ENCODE peak calls at places on chromosome 1, in nine cellular contexts. One of them, this sample, is unnamed.

GRCh38 chr1:93177991-93178390 is 2.2 kb downstream of the TMED5 start:
- DNase-seq in GM23338: no peak
- DNase-seq in HL-60: no peak
- DNase-seq in SK-N-MC: no peak
- DNase-seq in GM12892: no peak
- DNase-seq in transverse colon: no peak
- DNase-seq in stomach: no peak
- DNase-seq in vagina: no peak
- DNase-seq in breast epithelium: no peak
- DNase-seq in this sample: no peak

GRCh38 chr1:180230416-180230790 is 339 bp downstream of the LHX4 start:
- DNase-seq in vagina: no peak
- DNase-seq in stomach: no peak
- DNase-seq in SK-N-MC: no peak
- DNase-seq in breast epithelium: no peak
- DNase-seq in GM12892: no peak
- DNase-seq in HL-60: no peak
- DNase-seq in GM23338: peak
- DNase-seq in transverse colon: no peak
- DNase-seq in this sample: no peak

GRCh38 chr1:8307628-8308027 is 10.3 kb upstream of the SLC45A1 start:
- DNase-seq in HL-60: no peak
- DNase-seq in stomach: no peak
- DNase-seq in vagina: no peak
- DNase-seq in GM12892: no peak
- DNase-seq in breast epithelium: no peak
- DNase-seq in transverse colon: no peak
- DNase-seq in SK-N-MC: no peak
- DNase-seq in GM23338: no peak
- DNase-seq in this sample: no peak

GRCh38 chr1:84722794-84723193 is 32.5 kb upstream of the SSX2IP start:
- DNase-seq in transverse colon: no peak
- DNase-seq in vagina: no peak
- DNase-seq in SK-N-MC: no peak
- DNase-seq in GM12892: no peak
- DNase-seq in GM23338: no peak
- DNase-seq in breast epithelium: no peak
- DNase-seq in stomach: no peak
- DNase-seq in HL-60: no peak
- DNase-seq in this sample: no peak

GRCh38 chr1:164587617-164588367 is 28.8 kb downstream of the PBX1 start:
- DNase-seq in GM23338: no peak
- DNase-seq in vagina: no peak
- DNase-seq in stomach: no peak
- DNase-seq in HL-60: no peak
- DNase-seq in breast epithelium: no peak
- DNase-seq in SK-N-MC: no peak
- DNase-seq in GM12892: no peak
- DNase-seq in transverse colon: no peak
- DNase-seq in this sample: no peak

GRCh38 chr1:44714532-44714931 is 16.4 kb downstream of the RNU5D-1 start:
- DNase-seq in vagina: no peak
- DNase-seq in transverse colon: no peak
- DNase-seq in stomach: no peak
- DNase-seq in HL-60: no peak
- DNase-seq in breast epithelium: no peak
- DNase-seq in SK-N-MC: no peak
- DNase-seq in GM23338: no peak
- DNase-seq in GM12892: no peak
- DNase-seq in this sample: no peak

GRCh38 chr1:170853302-170853701 is 82.0 kb upstream of the MROH9 start:
- DNase-seq in GM12892: no peak
- DNase-seq in HL-60: no peak
- DNase-seq in SK-N-MC: no peak
- DNase-seq in stomach: no peak
- DNase-seq in vagina: no peak
- DNase-seq in GM23338: no peak
- DNase-seq in transverse colon: no peak
- DNase-seq in breast epithelium: no peak
- DNase-seq in this sample: no peak

GRCh38 chr1:156160744-156161181 is 7.4 kb downstream of the SEMA4A start:
- DNase-seq in HL-60: no peak
- DNase-seq in transverse colon: peak
- DNase-seq in breast epithelium: peak
- DNase-seq in GM23338: peak
- DNase-seq in SK-N-MC: no peak
- DNase-seq in GM12892: no peak
- DNase-seq in vagina: no peak
- DNase-seq in stomach: peak
- DNase-seq in this sample: no peak

GRCh38 chr1:6401673-6402072 is 8.1 kb upstream of the ACOT7 start:
- DNase-seq in breast epithelium: no peak
- DNase-seq in SK-N-MC: no peak
- DNase-seq in stomach: no peak
- DNase-seq in transverse colon: no peak
- DNase-seq in GM23338: no peak
- DNase-seq in HL-60: peak
- DNase-seq in vagina: no peak
- DNase-seq in GM12892: no peak
- DNase-seq in this sample: no peak

DNA sequence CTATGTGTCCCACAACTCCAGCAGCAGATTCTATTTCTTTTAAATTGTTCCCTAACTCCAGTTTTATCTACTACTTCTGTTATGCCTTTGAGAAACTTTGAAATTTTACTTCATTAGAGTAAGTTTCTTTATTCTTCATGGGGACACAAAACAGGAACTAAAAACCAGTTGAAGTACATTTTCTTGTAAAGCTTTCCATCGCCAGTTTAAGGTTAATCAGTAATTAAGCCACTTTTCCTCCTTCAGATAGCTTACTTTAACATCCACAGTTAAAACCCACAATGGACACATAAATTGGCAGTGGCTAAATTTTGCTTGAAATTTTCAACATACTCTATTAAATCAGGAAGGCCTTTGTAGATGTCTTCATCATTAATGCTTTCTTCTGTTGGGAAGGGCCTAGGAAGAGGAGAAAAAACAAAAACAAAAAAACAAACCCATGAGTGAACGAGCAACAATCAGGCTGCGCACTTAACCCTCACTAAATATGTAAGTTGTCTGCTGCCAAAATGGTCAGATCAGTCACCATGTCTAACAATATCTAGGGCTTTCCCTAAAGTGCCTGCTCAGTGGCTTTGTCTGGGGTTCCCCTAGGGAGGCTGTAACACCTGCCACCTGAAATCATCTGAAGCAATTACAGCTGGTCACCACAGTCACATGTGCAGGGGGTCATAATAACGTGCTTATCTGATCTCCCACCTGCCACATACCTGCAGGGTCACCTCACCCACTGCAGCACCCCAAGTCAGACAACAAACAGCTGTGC is 187.9 kb downstream of the VAV3 start:
- DNase-seq in stomach: no peak
- DNase-seq in GM23338: no peak
- DNase-seq in transverse colon: no peak
- DNase-seq in breast epithelium: no peak
- DNase-seq in vagina: no peak
- DNase-seq in SK-N-MC: no peak
- DNase-seq in GM12892: no peak
- DNase-seq in HL-60: no peak
- DNase-seq in this sample: no peak
- TF ChIP-seq POLR2AphosphoS5 in stomach: no peak
- TF ChIP-seq POLR2AphosphoS5 in GM23338: no peak
- TF ChIP-seq POLR2AphosphoS5 in transverse colon: no peak
- TF ChIP-seq POLR2AphosphoS5 in breast epithelium: no peak
- TF ChIP-seq POLR2AphosphoS5 in vagina: no peak
- TF ChIP-seq POLR2AphosphoS5 in SK-N-MC: no peak
- TF ChIP-seq POLR2AphosphoS5 in GM12892: no peak
- TF ChIP-seq POLR2AphosphoS5 in HL-60: no peak
- TF ChIP-seq POLR2AphosphoS5 in this sample: no peak

GRCh38 chr1:168497376-168497952 is 46.3 kb downstream of the XCL2 start:
- DNase-seq in GM23338: no peak
- DNase-seq in SK-N-MC: no peak
- DNase-seq in GM12892: no peak
- DNase-seq in stomach: no peak
- DNase-seq in HL-60: no peak
- DNase-seq in transverse colon: no peak
- DNase-seq in breast epithelium: no peak
- DNase-seq in vagina: no peak
- DNase-seq in this sample: no peak

GRCh38 chr1:168488153-168488552 is 55.6 kb downstream of the XCL2 start:
- DNase-seq in GM23338: no peak
- DNase-seq in stomach: peak
- DNase-seq in HL-60: no peak
- DNase-seq in vagina: no peak
- DNase-seq in breast epithelium: peak
- DNase-seq in transverse colon: no peak
- DNase-seq in GM12892: no peak
- DNase-seq in SK-N-MC: no peak
- DNase-seq in this sample: no peak

GRCh38 chr1:168491527-168492164 is 52.2 kb downstream of the XCL2 start:
- DNase-seq in vagina: no peak
- DNase-seq in GM23338: no peak
- DNase-seq in stomach: no peak
- DNase-seq in HL-60: no peak
- DNase-seq in breast epithelium: no peak
- DNase-seq in SK-N-MC: no peak
- DNase-seq in GM12892: no peak
- DNase-seq in transverse colon: no peak
- DNase-seq in this sample: no peak
- TF ChIP-seq POLR2AphosphoS5 in vagina: no peak
- TF ChIP-seq POLR2AphosphoS5 in GM23338: no peak
- TF ChIP-seq POLR2AphosphoS5 in stomach: no peak
- TF ChIP-seq POLR2AphosphoS5 in HL-60: no peak
- TF ChIP-seq POLR2AphosphoS5 in breast epithelium: no peak
- TF ChIP-seq POLR2AphosphoS5 in SK-N-MC: no peak
- TF ChIP-seq POLR2AphosphoS5 in GM12892: no peak
- TF ChIP-seq POLR2AphosphoS5 in transverse colon: peak
- TF ChIP-seq POLR2AphosphoS5 in this sample: no peak

GRCh38 chr1:224641030-224641429 is 24.9 kb downstream of the CNIH3 start:
- DNase-seq in HL-60: no peak
- DNase-seq in transverse colon: peak
- DNase-seq in GM23338: peak
- DNase-seq in GM12892: no peak
- DNase-seq in vagina: no peak
- DNase-seq in SK-N-MC: no peak
- DNase-seq in stomach: peak
- DNase-seq in breast epithelium: no peak
- DNase-seq in this sample: no peak

GRCh38 chr1:224637936-224638335 is 21.8 kb downstream of the CNIH3 start:
- DNase-seq in HL-60: no peak
- DNase-seq in GM23338: no peak
- DNase-seq in GM12892: no peak
- DNase-seq in stomach: no peak
- DNase-seq in SK-N-MC: no peak
- DNase-seq in transverse colon: no peak
- DNase-seq in breast epithelium: peak
- DNase-seq in vagina: no peak
- DNase-seq in this sample: no peak

GRCh38 chr1:224639426-224639975 is 23.4 kb downstream of the CNIH3 start:
- DNase-seq in GM23338: no peak
- DNase-seq in GM12892: no peak
- DNase-seq in transverse colon: no peak
- DNase-seq in vagina: no peak
- DNase-seq in stomach: no peak
- DNase-seq in SK-N-MC: no peak
- DNase-seq in HL-60: no peak
- DNase-seq in breast epithelium: no peak
- DNase-seq in this sample: no peak

GRCh38 chr1:224640587-224640986 is 24.5 kb downstream of the CNIH3 start:
- DNase-seq in breast epithelium: no peak
- DNase-seq in stomach: no peak
- DNase-seq in transverse colon: no peak
- DNase-seq in vagina: no peak
- DNase-seq in GM12892: no peak
- DNase-seq in HL-60: no peak
- DNase-seq in SK-N-MC: no peak
- DNase-seq in GM23338: no peak
- DNase-seq in this sample: no peak

DNA sequence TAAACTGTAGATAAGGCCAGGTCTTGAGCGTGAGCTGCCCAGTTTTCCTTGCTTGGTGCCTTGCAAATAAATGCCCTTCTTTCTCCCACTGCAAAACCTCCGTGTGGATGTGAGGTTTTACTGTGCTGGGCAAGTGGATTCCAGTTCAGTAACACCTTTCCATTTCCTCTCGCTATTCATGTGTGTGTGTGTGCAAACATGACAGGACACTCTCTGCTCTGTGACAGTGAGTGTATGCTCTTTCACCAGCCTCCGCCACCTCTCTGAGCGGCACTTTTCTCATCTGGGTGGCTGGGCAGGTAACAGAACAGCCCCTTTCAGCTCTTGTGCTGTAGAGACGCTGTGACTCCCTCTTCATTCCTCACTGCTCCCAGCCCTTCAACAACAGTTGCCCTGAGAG is 23.9 kb downstream of the CNIH3 start:
- DNase-seq in SK-N-MC: no peak
- DNase-seq in breast epithelium: no peak
- DNase-seq in vagina: no peak
- DNase-seq in stomach: no peak
- DNase-seq in HL-60: no peak
- DNase-seq in GM23338: no peak
- DNase-seq in GM12892: no peak
- DNase-seq in transverse colon: no peak
- DNase-seq in this sample: no peak
- TF ChIP-seq POLR2AphosphoS5 in SK-N-MC: no peak
- TF ChIP-seq POLR2AphosphoS5 in breast epithelium: no peak
- TF ChIP-seq POLR2AphosphoS5 in vagina: no peak
- TF ChIP-seq POLR2AphosphoS5 in stomach: no peak
- TF ChIP-seq POLR2AphosphoS5 in HL-60: no peak
- TF ChIP-seq POLR2AphosphoS5 in GM23338: no peak
- TF ChIP-seq POLR2AphosphoS5 in GM12892: no peak
- TF ChIP-seq POLR2AphosphoS5 in transverse colon: no peak
- TF ChIP-seq POLR2AphosphoS5 in this sample: no peak

GRCh38 chr1:153460551-153460950 is at the start of gene S100A7:
- DNase-seq in vagina: no peak
- DNase-seq in breast epithelium: no peak
- DNase-seq in stomach: no peak
- DNase-seq in HL-60: no peak
- DNase-seq in transverse colon: no peak
- DNase-seq in GM12892: no peak
- DNase-seq in GM23338: no peak
- DNase-seq in SK-N-MC: no peak
- DNase-seq in this sample: no peak

GRCh38 chr1:153456396-153456795 is 4.1 kb downstream of the S100A7 start:
- DNase-seq in HL-60: no peak
- DNase-seq in breast epithelium: no peak
- DNase-seq in transverse colon: no peak
- DNase-seq in stomach: no peak
- DNase-seq in GM23338: no peak
- DNase-seq in GM12892: no peak
- DNase-seq in vagina: no peak
- DNase-seq in SK-N-MC: no peak
- DNase-seq in this sample: no peak

DNA sequence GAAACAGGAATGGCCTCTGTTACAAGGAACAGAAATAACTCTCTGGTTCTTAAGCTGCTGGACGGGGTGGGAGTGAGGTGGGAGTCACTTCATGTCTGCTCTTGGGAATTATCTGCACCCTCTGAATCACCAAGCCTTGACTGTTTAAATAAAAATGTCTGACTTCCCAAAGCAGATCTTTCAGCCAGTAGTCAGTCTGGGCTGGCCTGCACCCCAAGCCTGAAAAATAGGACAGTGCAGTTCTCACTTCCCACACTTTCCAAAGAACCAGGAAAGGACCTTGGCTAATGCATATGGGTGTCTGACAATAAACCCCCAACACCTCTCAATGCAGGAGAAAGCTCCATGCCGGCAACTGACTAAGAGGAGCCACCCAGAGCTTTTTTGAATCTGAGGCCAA is 796 bp downstream of the S100A7 start:
- DNase-seq in GM12892: no peak
- DNase-seq in GM23338: no peak
- DNase-seq in transverse colon: no peak
- DNase-seq in stomach: no peak
- DNase-seq in SK-N-MC: no peak
- DNase-seq in HL-60: no peak
- DNase-seq in breast epithelium: no peak
- DNase-seq in vagina: no peak
- DNase-seq in this sample: no peak
- TF ChIP-seq POLR2AphosphoS5 in GM12892: no peak
- TF ChIP-seq POLR2AphosphoS5 in GM23338: no peak
- TF ChIP-seq POLR2AphosphoS5 in transverse colon: no peak
- TF ChIP-seq POLR2AphosphoS5 in stomach: no peak
- TF ChIP-seq POLR2AphosphoS5 in SK-N-MC: no peak
- TF ChIP-seq POLR2AphosphoS5 in HL-60: no peak
- TF ChIP-seq POLR2AphosphoS5 in breast epithelium: no peak
- TF ChIP-seq POLR2AphosphoS5 in vagina: no peak
- TF ChIP-seq POLR2AphosphoS5 in this sample: no peak